ENCODE peak calls at places on chromosome 12, in eight cellular contexts. One of them, this sample, is unnamed.

GRCh38 chr12:111991946-111992345 is 21.0 kb downstream of the TMEM116 start:
- DNase-seq in fibroblast of villous mesenchyme: peak; percentile 54
- DNase-seq in CD8-positive, alpha-beta T cell: no peak
- DNase-seq in CD14-positive monocyte: no peak
- DNase-seq in BJ: no peak
- DNase-seq in lung: no peak
- DNase-seq in cardiac muscle cell: no peak
- DNase-seq in pancreas: no peak
- DNase-seq in this sample: no peak

GRCh38 chr12:26651566-26652188 is 181.3 kb downstream of the ITPR2 start:
- DNase-seq in pancreas: no peak
- DNase-seq in BJ: no peak
- DNase-seq in CD8-positive, alpha-beta T cell: peak; percentile 10
- DNase-seq in lung: peak; percentile 39
- DNase-seq in cardiac muscle cell: peak; percentile 58
- DNase-seq in CD14-positive monocyte: no peak
- DNase-seq in fibroblast of villous mesenchyme: peak; percentile 79
- DNase-seq in this sample: peak; percentile 78

GRCh38 chr12:2052861-2053674 is at the start of gene CACNA1C:
- DNase-seq in BJ: no peak
- DNase-seq in lung: no peak
- DNase-seq in cardiac muscle cell: peak; percentile 85
- DNase-seq in CD14-positive monocyte: no peak
- DNase-seq in pancreas: no peak
- DNase-seq in fibroblast of villous mesenchyme: peak; percentile 61
- DNase-seq in CD8-positive, alpha-beta T cell: peak; percentile 16
- DNase-seq in this sample: peak; percentile 46

GRCh38 chr12:537772-538171 is 78.0 kb downstream of the B4GALNT3 start:
- DNase-seq in fibroblast of villous mesenchyme: no peak
- DNase-seq in BJ: no peak
- DNase-seq in pancreas: no peak
- DNase-seq in CD14-positive monocyte: no peak
- DNase-seq in lung: no peak
- DNase-seq in CD8-positive, alpha-beta T cell: no peak
- DNase-seq in cardiac muscle cell: no peak
- DNase-seq in this sample: no peak

GRCh38 chr12:26197832-26198231 is 2.5 kb downstream of the SSPN start:
- DNase-seq in lung: no peak
- DNase-seq in cardiac muscle cell: no peak
- DNase-seq in CD8-positive, alpha-beta T cell: no peak
- DNase-seq in CD14-positive monocyte: no peak
- DNase-seq in fibroblast of villous mesenchyme: no peak
- DNase-seq in BJ: no peak
- DNase-seq in pancreas: no peak
- DNase-seq in this sample: no peak

GRCh38 chr12:88298761-88299242 is 156.7 kb downstream of the TMTC3 start:
- DNase-seq in BJ: no peak
- DNase-seq in fibroblast of villous mesenchyme: no peak
- DNase-seq in CD8-positive, alpha-beta T cell: no peak
- DNase-seq in lung: no peak
- DNase-seq in pancreas: no peak
- DNase-seq in cardiac muscle cell: peak; percentile 41
- DNase-seq in CD14-positive monocyte: no peak
- DNase-seq in this sample: no peak

GRCh38 chr12:115343008-115343407 is 659.0 kb upstream of the TBX3 start:
- DNase-seq in fibroblast of villous mesenchyme: no peak
- DNase-seq in CD14-positive monocyte: no peak
- DNase-seq in BJ: no peak
- DNase-seq in pancreas: no peak
- DNase-seq in lung: no peak
- DNase-seq in CD8-positive, alpha-beta T cell: no peak
- DNase-seq in cardiac muscle cell: no peak
- DNase-seq in this sample: no peak

GRCh38 chr12:65195387-65196055 is 26.1 kb downstream of the LEMD3 start:
- DNase-seq in CD14-positive monocyte: no peak
- DNase-seq in fibroblast of villous mesenchyme: no peak
- DNase-seq in CD8-positive, alpha-beta T cell: no peak
- DNase-seq in BJ: no peak
- DNase-seq in lung: no peak
- DNase-seq in pancreas: no peak
- DNase-seq in cardiac muscle cell: no peak
- DNase-seq in this sample: no peak

GRCh38 chr12:109710747-109711595 is 2.7 kb upstream of the FAM222A start:
- DNase-seq in fibroblast of villous mesenchyme: no peak
- DNase-seq in CD8-positive, alpha-beta T cell: no peak
- DNase-seq in BJ: no peak
- DNase-seq in pancreas: no peak
- DNase-seq in cardiac muscle cell: no peak
- DNase-seq in lung: no peak
- DNase-seq in CD14-positive monocyte: no peak
- DNase-seq in this sample: peak; percentile 34

GRCh38 chr12:119444462-119445044 is 110.0 kb downstream of the CCDC60 start:
- DNase-seq in cardiac muscle cell: peak; percentile 77
- DNase-seq in fibroblast of villous mesenchyme: peak; percentile 3
- DNase-seq in lung: peak; percentile 46
- DNase-seq in CD14-positive monocyte: no peak
- DNase-seq in BJ: no peak
- DNase-seq in CD8-positive, alpha-beta T cell: peak; percentile 4
- DNase-seq in pancreas: no peak
- DNase-seq in this sample: peak; percentile 54

GRCh38 chr12:50862316-50862715 is 19.6 kb downstream of the TMPRSS12 start:
- DNase-seq in lung: no peak
- DNase-seq in pancreas: no peak
- DNase-seq in cardiac muscle cell: no peak
- DNase-seq in CD8-positive, alpha-beta T cell: no peak
- DNase-seq in BJ: peak; percentile 28
- DNase-seq in fibroblast of villous mesenchyme: peak; percentile 22
- DNase-seq in CD14-positive monocyte: no peak
- DNase-seq in this sample: no peak

GRCh38 chr12:46386877-46387629 is 14.5 kb upstream of the SLC38A2 start:
- DNase-seq in BJ: no peak
- DNase-seq in fibroblast of villous mesenchyme: peak; percentile 88
- DNase-seq in lung: no peak
- DNase-seq in CD8-positive, alpha-beta T cell: no peak
- DNase-seq in cardiac muscle cell: no peak
- DNase-seq in pancreas: no peak
- DNase-seq in CD14-positive monocyte: no peak
- DNase-seq in this sample: no peak

GRCh38 chr12:19397534-19397933 is 41.8 kb upstream of the AEBP2 start:
- DNase-seq in BJ: no peak
- DNase-seq in pancreas: no peak
- DNase-seq in cardiac muscle cell: no peak
- DNase-seq in fibroblast of villous mesenchyme: no peak
- DNase-seq in CD14-positive monocyte: no peak
- DNase-seq in CD8-positive, alpha-beta T cell: no peak
- DNase-seq in lung: no peak
- DNase-seq in this sample: no peak

GRCh38 chr12:62813031-62813829 is 121.7 kb downstream of the PPM1H start:
- DNase-seq in pancreas: no peak
- DNase-seq in lung: peak; percentile 46
- DNase-seq in fibroblast of villous mesenchyme: peak; percentile 69
- DNase-seq in CD14-positive monocyte: peak; percentile 54
- DNase-seq in BJ: no peak
- DNase-seq in CD8-positive, alpha-beta T cell: peak; percentile 19
- DNase-seq in cardiac muscle cell: peak; percentile 76
- DNase-seq in this sample: peak; percentile 60

GRCh38 chr12:25557830-25558436 is 4.8 kb upstream of the LMNTD1 start:
- DNase-seq in fibroblast of villous mesenchyme: peak; percentile 64
- DNase-seq in CD8-positive, alpha-beta T cell: no peak
- DNase-seq in pancreas: no peak
- DNase-seq in BJ: no peak
- DNase-seq in CD14-positive monocyte: no peak
- DNase-seq in lung: no peak
- DNase-seq in cardiac muscle cell: peak; percentile 69
- DNase-seq in this sample: peak; percentile 17

GRCh38 chr12:50166776-50167025 is 468 bp downstream of the CERS5 start:
- DNase-seq in cardiac muscle cell: no peak
- DNase-seq in CD14-positive monocyte: peak; percentile 52
- DNase-seq in lung: peak; percentile 39
- DNase-seq in fibroblast of villous mesenchyme: no peak
- DNase-seq in pancreas: no peak
- DNase-seq in CD8-positive, alpha-beta T cell: no peak
- DNase-seq in BJ: no peak
- DNase-seq in this sample: no peak

GRCh38 chr12:108338915-108339657 is at the start of gene CMKLR1:
- DNase-seq in BJ: no peak
- DNase-seq in CD8-positive, alpha-beta T cell: no peak
- DNase-seq in pancreas: peak; percentile 59
- DNase-seq in fibroblast of villous mesenchyme: no peak
- DNase-seq in cardiac muscle cell: no peak
- DNase-seq in CD14-positive monocyte: no peak
- DNase-seq in lung: no peak
- DNase-seq in this sample: no peak

GRCh38 chr12:52657305-52657902 is 5.4 kb upstream of the KRT2 start:
- DNase-seq in CD8-positive, alpha-beta T cell: no peak
- DNase-seq in fibroblast of villous mesenchyme: no peak
- DNase-seq in BJ: no peak
- DNase-seq in pancreas: no peak
- DNase-seq in CD14-positive monocyte: no peak
- DNase-seq in cardiac muscle cell: no peak
- DNase-seq in lung: no peak
- DNase-seq in this sample: no peak

GRCh38 chr12:109726511-109727038 is 12.9 kb downstream of the FAM222A start:
- DNase-seq in CD14-positive monocyte: peak; percentile 21
- DNase-seq in lung: no peak
- DNase-seq in CD8-positive, alpha-beta T cell: no peak
- DNase-seq in BJ: no peak
- DNase-seq in pancreas: peak; percentile 72
- DNase-seq in cardiac muscle cell: no peak
- DNase-seq in fibroblast of villous mesenchyme: no peak
- DNase-seq in this sample: no peak

DNA sequence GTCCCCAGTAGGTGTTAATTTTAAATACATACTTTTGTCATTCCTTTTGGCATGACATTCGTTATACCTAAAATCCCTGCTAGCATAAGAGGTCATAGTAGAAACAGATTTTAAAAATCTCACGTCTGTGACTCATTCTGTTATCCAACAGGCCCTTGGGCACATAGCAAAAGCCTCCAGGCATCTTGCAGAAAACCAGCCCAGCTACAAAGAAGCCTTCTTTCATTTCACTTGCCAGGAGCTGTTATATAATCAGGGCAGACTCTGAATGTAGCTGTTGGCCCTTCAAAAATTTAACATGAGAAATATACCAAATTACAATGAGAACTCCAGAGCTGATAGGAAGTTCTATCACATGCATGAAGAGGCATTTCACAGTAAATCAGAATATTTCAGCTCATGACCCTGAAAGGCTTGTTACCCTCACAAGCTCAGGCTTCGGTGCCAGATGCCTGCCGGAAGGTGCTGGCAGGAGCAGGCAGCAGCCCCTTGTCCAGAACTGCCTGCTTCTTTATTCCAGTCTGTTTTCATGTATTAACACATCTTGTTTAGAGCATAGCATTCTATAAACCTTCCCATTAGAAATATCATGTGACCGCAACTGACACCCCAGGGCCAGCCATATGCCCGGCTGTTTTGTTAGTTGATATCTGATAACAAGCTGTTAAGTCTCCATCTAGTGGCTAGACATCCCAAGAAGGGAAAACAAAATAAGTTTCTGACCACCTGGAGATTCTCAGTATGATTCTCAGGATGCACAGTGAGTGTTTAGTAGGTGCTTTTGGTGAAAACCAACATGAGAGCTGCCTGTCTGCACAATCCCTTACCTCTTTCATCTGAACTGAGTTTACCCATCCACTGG is 17.8 kb downstream of the E2F7 start:
- DNase-seq in lung: no peak
- DNase-seq in BJ: no peak
- DNase-seq in CD14-positive monocyte: no peak
- DNase-seq in fibroblast of villous mesenchyme: no peak
- DNase-seq in CD8-positive, alpha-beta T cell: no peak
- DNase-seq in cardiac muscle cell: no peak
- DNase-seq in pancreas: no peak
- DNase-seq in this sample: no peak
- TF ChIP-seq CTCF in lung: no peak
- TF ChIP-seq CTCF in BJ: peak; percentile 32
- TF ChIP-seq CTCF in CD14-positive monocyte: no peak
- TF ChIP-seq CTCF in fibroblast of villous mesenchyme: peak; percentile 19
- TF ChIP-seq CTCF in CD8-positive, alpha-beta T cell: no peak
- TF ChIP-seq CTCF in cardiac muscle cell: no peak
- TF ChIP-seq CTCF in pancreas: no peak
- TF ChIP-seq CTCF in this sample: no peak

GRCh38 chr12:126607157-126607556 is 1541.9 kb downstream of the AACS start:
- DNase-seq in fibroblast of villous mesenchyme: no peak
- DNase-seq in BJ: no peak
- DNase-seq in lung: no peak
- DNase-seq in cardiac muscle cell: no peak
- DNase-seq in pancreas: no peak
- DNase-seq in CD8-positive, alpha-beta T cell: no peak
- DNase-seq in CD14-positive monocyte: no peak
- DNase-seq in this sample: no peak
- TF ChIP-seq CTCF in fibroblast of villous mesenchyme: no peak
- TF ChIP-seq CTCF in BJ: no peak
- TF ChIP-seq CTCF in lung: no peak
- TF ChIP-seq CTCF in cardiac muscle cell: no peak
- TF ChIP-seq CTCF in pancreas: no peak
- TF ChIP-seq CTCF in CD8-positive, alpha-beta T cell: no peak
- TF ChIP-seq CTCF in CD14-positive monocyte: no peak
- TF ChIP-seq CTCF in this sample: no peak

DNA sequence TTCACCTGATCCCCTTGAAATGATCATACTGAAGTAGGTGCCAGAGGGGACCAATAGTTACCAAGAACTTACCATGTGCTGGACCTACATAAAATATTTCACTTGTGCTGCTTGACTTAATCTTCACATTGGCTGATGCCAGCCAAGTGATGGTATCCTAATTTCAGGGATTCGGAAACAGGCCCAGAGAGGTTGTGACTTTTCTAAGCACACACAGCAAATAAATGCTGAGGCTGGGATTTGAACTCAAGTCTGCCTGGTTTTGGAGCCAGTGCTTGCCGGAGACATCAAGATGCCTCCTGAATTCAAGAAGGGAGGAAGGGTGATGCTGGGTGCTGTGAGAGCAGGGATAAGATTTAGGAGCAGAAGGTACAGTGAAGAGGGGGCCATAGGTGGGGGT is 173.5 kb upstream of the LHX5 start:
- DNase-seq in CD14-positive monocyte: no peak
- DNase-seq in CD8-positive, alpha-beta T cell: no peak
- DNase-seq in cardiac muscle cell: no peak
- DNase-seq in BJ: no peak
- DNase-seq in pancreas: no peak
- DNase-seq in lung: no peak
- DNase-seq in fibroblast of villous mesenchyme: no peak
- DNase-seq in this sample: no peak
- TF ChIP-seq CTCF in CD14-positive monocyte: no peak
- TF ChIP-seq CTCF in CD8-positive, alpha-beta T cell: no peak
- TF ChIP-seq CTCF in cardiac muscle cell: no peak
- TF ChIP-seq CTCF in BJ: no peak
- TF ChIP-seq CTCF in pancreas: no peak
- TF ChIP-seq CTCF in lung: no peak
- TF ChIP-seq CTCF in fibroblast of villous mesenchyme: no peak
- TF ChIP-seq CTCF in this sample: no peak

DNA sequence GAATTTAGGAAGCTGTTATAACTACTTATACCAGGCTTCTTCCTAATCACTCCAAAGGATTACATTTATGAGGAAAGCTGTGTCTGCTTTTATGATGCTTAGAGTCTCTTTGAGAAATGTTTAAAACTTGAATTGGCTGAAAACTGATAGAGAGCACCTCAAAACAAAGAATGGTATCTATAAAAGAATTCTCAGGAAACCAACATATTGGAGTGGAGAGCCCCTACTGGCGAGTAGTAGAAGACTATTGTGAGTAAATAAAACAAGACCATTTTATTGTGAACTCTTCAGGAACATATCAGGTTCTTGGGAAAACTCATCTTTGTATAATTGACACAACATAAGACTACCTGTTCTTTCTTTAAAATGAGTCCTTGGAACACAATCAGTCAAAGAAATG is 578.6 kb downstream of the RERGL start:
- DNase-seq in lung: no peak
- DNase-seq in CD8-positive, alpha-beta T cell: no peak
- DNase-seq in CD14-positive monocyte: no peak
- DNase-seq in BJ: no peak
- DNase-seq in fibroblast of villous mesenchyme: no peak
- DNase-seq in pancreas: no peak
- DNase-seq in cardiac muscle cell: no peak
- DNase-seq in this sample: no peak
- TF ChIP-seq CTCF in lung: no peak
- TF ChIP-seq CTCF in CD8-positive, alpha-beta T cell: no peak
- TF ChIP-seq CTCF in CD14-positive monocyte: no peak
- TF ChIP-seq CTCF in BJ: no peak
- TF ChIP-seq CTCF in fibroblast of villous mesenchyme: no peak
- TF ChIP-seq CTCF in pancreas: no peak
- TF ChIP-seq CTCF in cardiac muscle cell: no peak
- TF ChIP-seq CTCF in this sample: peak; percentile 59